ENCODE peak calls at places on chromosomes 13 and 19, in ten cellular contexts. N is iPS-NIHi11; G is activated naive CD8-positive, alpha-beta T cell treated with anti-CD3 and anti-CD28 coated beads, Interleukin-2, amount 50 U/mL, for 16 hours; O is amniotic stem cell; A is GM13976; X is lung microvascular endothelial cell; H is ovary; T is hepatocyte; Z is HEK293T; D is GOT3. E is an unnamed sample.

GRCh38 chr13:71760226-71760591 is 106.8 kb downstream of the DACH1 start:
- DNase-seq in T (no peak), H (no peak), D (no peak), X (no peak), A (no peak), O (no peak), N (no peak), Z (no peak), G (no peak), E (no peak)

GRCh38 chr19:4976412-4977298 is 7.7 kb downstream of the KDM4B start:
- DNase-seq in Z (peak), T (peak), A (no peak), O (no peak), N (peak), X (no peak), H (peak), D (no peak), G (no peak), E (peak)

GRCh38 chr13:77853701-77854100 is 64.9 kb downstream of the EDNRB start:
- DNase-seq in A (no peak), H (no peak), T (no peak), G (no peak), X (no peak), O (no peak), Z (no peak), N (peak), D (no peak), E (no peak)

GRCh38 chr19:33264881-33265445 is 37.4 kb downstream of the CEBPA start:
- DNase-seq in Z (no peak), X (no peak), G (no peak), N (no peak), O (no peak), H (no peak), A (no peak), D (no peak), T (no peak), E (no peak)

GRCh38 chr19:28940751-28941500 is 272.0 kb downstream of the UQCRFS1 start:
- DNase-seq in O (no peak), Z (no peak), H (no peak), G (no peak), X (no peak), D (no peak), A (no peak), T (no peak), N (no peak), E (no peak)

GRCh38 chr19:3249408-3249807 is 24.9 kb downstream of the CELF5 start:
- DNase-seq in Z (peak), H (no peak), A (no peak), N (peak), D (no peak), O (no peak), X (no peak), G (no peak), T (no peak), E (peak)

GRCh38 chr13:40969169-40969901 is 49.8 kb downstream of the ELF1 start:
- DNase-seq in N (no peak), D (no peak), Z (no peak), H (no peak), T (no peak), X (no peak), G (no peak), A (no peak), O (no peak), E (no peak)

GRCh38 chr13:67369895-67370660 is 139.9 kb upstream of the PCDH9 start:
- DNase-seq in A (no peak), D (no peak), H (no peak), N (no peak), G (no peak), T (peak), X (no peak), Z (no peak), O (peak), E (no peak)

GRCh38 chr19:38035515-38036495 is 128.8 kb downstream of the SIPA1L3 start:
- DNase-seq in A (no peak), N (no peak), X (no peak), H (no peak), T (no peak), O (no peak), D (no peak), G (no peak), Z (no peak), E (no peak)

GRCh38 chr19:35354898-35355297 is 3.4 kb upstream of the FFAR3 start:
- DNase-seq in N (no peak), Z (no peak), G (no peak), A (peak), H (no peak), D (no peak), X (no peak), O (no peak), T (no peak), E (no peak)

GRCh38 chr19:8576273-8576993 is 809 bp downstream of the MYO1F start:
- DNase-seq in A (no peak), H (no peak), G (no peak), X (no peak), D (no peak), N (no peak), T (no peak), Z (no peak), O (no peak), E (no peak)

GRCh38 chr13:114067381-114067885 is 65.0 kb downstream of the RASA3 start:
- DNase-seq in G (no peak), N (no peak), T (no peak), Z (no peak), A (peak), O (no peak), X (no peak), D (no peak), H (no peak), E (no peak)

GRCh38 chr13:99656092-99656745 is 154.9 kb downstream of the TM9SF2 start:
- DNase-seq in G (peak), A (peak), H (peak), X (peak), O (peak), D (peak), N (peak), Z (peak), T (peak), E (peak)

GRCh38 chr13:30866692-30867669 is 39.1 kb upstream of the MEDAG start:
- DNase-seq in T (no peak), D (no peak), Z (no peak), N (no peak), O (no peak), G (no peak), A (no peak), H (peak), X (no peak), E (no peak)